ENCODE peak calls at places on chromosomes 16 and 17, in six cellular contexts. One of them, this sample, is unnamed.
A peak's percentile ranks its signal among the peaks of the same experiment; 100 is the strongest.

GRCh38 chr16:23948949-23949392 is 113.2 kb downstream of the PRKCB start:
- DNase-seq in lower leg skin: no peak
- DNase-seq in mammary epithelial cell: no peak
- DNase-seq in ascending aorta: no peak
- DNase-seq in GOT3: no peak
- DNase-seq in dorsolateral prefrontal cortex: no peak
- DNase-seq in this sample: no peak

GRCh38 chr16:84768061-84768797 is 51.6 kb upstream of the CRISPLD2 start:
- DNase-seq in GOT3: no peak
- DNase-seq in mammary epithelial cell: no peak
- DNase-seq in dorsolateral prefrontal cortex: no peak
- DNase-seq in lower leg skin: no peak
- DNase-seq in ascending aorta: no peak
- DNase-seq in this sample: no peak

GRCh38 chr17:82328141-82328993 is 5.2 kb downstream of the SECTM1 start:
- DNase-seq in ascending aorta: no peak
- DNase-seq in lower leg skin: no peak
- DNase-seq in mammary epithelial cell: no peak
- DNase-seq in dorsolateral prefrontal cortex: no peak
- DNase-seq in GOT3: no peak
- DNase-seq in this sample: no peak

GRCh38 chr17:32529604-32530003 is 42.8 kb downstream of the CDK5R1 start:
- DNase-seq in ascending aorta: no peak
- DNase-seq in dorsolateral prefrontal cortex: no peak
- DNase-seq in GOT3: no peak
- DNase-seq in lower leg skin: no peak
- DNase-seq in mammary epithelial cell: no peak
- DNase-seq in this sample: no peak

GRCh38 chr17:6350806-6351205 is 84.1 kb downstream of the AIPL1 start:
- DNase-seq in lower leg skin: no peak
- DNase-seq in ascending aorta: no peak
- DNase-seq in mammary epithelial cell: no peak
- DNase-seq in GOT3: no peak
- DNase-seq in dorsolateral prefrontal cortex: no peak
- DNase-seq in this sample: no peak

GRCh38 chr16:70270176-70270575 is 18.4 kb upstream of the EXOSC6 start:
- DNase-seq in mammary epithelial cell: no peak
- DNase-seq in GOT3: no peak
- DNase-seq in ascending aorta: no peak
- DNase-seq in lower leg skin: no peak
- DNase-seq in dorsolateral prefrontal cortex: no peak
- DNase-seq in this sample: no peak

GRCh38 chr16:14321542-14321941 is 250.4 kb downstream of the MRTFB start:
- DNase-seq in GOT3: no peak
- DNase-seq in lower leg skin: no peak
- DNase-seq in dorsolateral prefrontal cortex: no peak
- DNase-seq in mammary epithelial cell: peak; percentile 59
- DNase-seq in ascending aorta: no peak
- DNase-seq in this sample: no peak

GRCh38 chr17:4161560-4162221 is 18.7 kb downstream of the CYB5D2 start:
- DNase-seq in lower leg skin: peak; percentile 48
- DNase-seq in mammary epithelial cell: no peak
- DNase-seq in dorsolateral prefrontal cortex: no peak
- DNase-seq in ascending aorta: no peak
- DNase-seq in GOT3: no peak
- DNase-seq in this sample: no peak

GRCh38 chr16:35170610-35171009 is 1711.2 kb downstream of the TP53TG3F start:
- DNase-seq in GOT3: no peak
- DNase-seq in lower leg skin: no peak
- DNase-seq in ascending aorta: no peak
- DNase-seq in mammary epithelial cell: no peak
- DNase-seq in dorsolateral prefrontal cortex: no peak
- DNase-seq in this sample: no peak

GRCh38 chr17:17484451-17484899 is 7.7 kb downstream of the MED9 start:
- DNase-seq in ascending aorta: no peak
- DNase-seq in GOT3: no peak
- DNase-seq in lower leg skin: no peak
- DNase-seq in mammary epithelial cell: no peak
- DNase-seq in dorsolateral prefrontal cortex: no peak
- DNase-seq in this sample: no peak

GRCh38 chr16:85390511-85391174 is 222.5 kb upstream of the GSE1 start:
- DNase-seq in lower leg skin: peak; percentile 83
- DNase-seq in ascending aorta: peak; percentile 92
- DNase-seq in GOT3: peak; percentile 64
- DNase-seq in mammary epithelial cell: peak; percentile 89
- DNase-seq in dorsolateral prefrontal cortex: peak; percentile 53
- DNase-seq in this sample: peak; percentile 73

GRCh38 chr17:50177983-50178834 is 12.4 kb downstream of the SGCA start:
- DNase-seq in lower leg skin: no peak
- DNase-seq in GOT3: peak; percentile 87
- DNase-seq in dorsolateral prefrontal cortex: peak; percentile 44
- DNase-seq in mammary epithelial cell: peak; percentile 99
- DNase-seq in ascending aorta: peak; percentile 98
- DNase-seq in this sample: peak; percentile 43

GRCh38 chr17:65389426-65389825 is 172.0 kb downstream of the AXIN2 start:
- DNase-seq in lower leg skin: no peak
- DNase-seq in GOT3: no peak
- DNase-seq in ascending aorta: no peak
- DNase-seq in mammary epithelial cell: no peak
- DNase-seq in dorsolateral prefrontal cortex: no peak
- DNase-seq in this sample: no peak

GRCh38 chr16:49921791-49922456 is 66.0 kb upstream of the ZNF423 start:
- DNase-seq in lower leg skin: peak; percentile 30
- DNase-seq in GOT3: no peak
- DNase-seq in mammary epithelial cell: peak; percentile 9
- DNase-seq in dorsolateral prefrontal cortex: peak; percentile 73
- DNase-seq in ascending aorta: peak; percentile 67
- DNase-seq in this sample: peak; percentile 57

GRCh38 chr16:14497245-14498082 is 132.6 kb downstream of the PARN start:
- DNase-seq in ascending aorta: no peak
- DNase-seq in mammary epithelial cell: no peak
- DNase-seq in lower leg skin: no peak
- DNase-seq in dorsolateral prefrontal cortex: no peak
- DNase-seq in GOT3: no peak
- DNase-seq in this sample: no peak

GRCh38 chr17:28878158-28878910 is 19.2 kb downstream of the FLOT2 start:
- DNase-seq in ascending aorta: no peak
- DNase-seq in GOT3: no peak
- DNase-seq in dorsolateral prefrontal cortex: no peak
- DNase-seq in mammary epithelial cell: peak; percentile 78
- DNase-seq in lower leg skin: no peak
- DNase-seq in this sample: no peak

GRCh38 chr16:88773812-88774291 is 11.2 kb downstream of the PIEZO1 start:
- DNase-seq in GOT3: no peak
- DNase-seq in ascending aorta: no peak
- DNase-seq in lower leg skin: no peak
- DNase-seq in mammary epithelial cell: no peak
- DNase-seq in dorsolateral prefrontal cortex: no peak
- DNase-seq in this sample: no peak

GRCh38 chr16:75266738-75267630 is 15.6 kb upstream of the BCAR1 start:
- DNase-seq in GOT3: no peak
- DNase-seq in ascending aorta: no peak
- DNase-seq in lower leg skin: no peak
- DNase-seq in mammary epithelial cell: no peak
- DNase-seq in dorsolateral prefrontal cortex: no peak
- DNase-seq in this sample: no peak

GRCh38 chr17:69757794-69758430 is 317.1 kb upstream of the KCNJ16 start:
- DNase-seq in lower leg skin: peak; percentile 33
- DNase-seq in dorsolateral prefrontal cortex: no peak
- DNase-seq in ascending aorta: no peak
- DNase-seq in GOT3: no peak
- DNase-seq in mammary epithelial cell: peak; percentile 91
- DNase-seq in this sample: no peak

GRCh38 chr17:43092891-43093290 is 32.3 kb downstream of the BRCA1 start:
- DNase-seq in ascending aorta: no peak
- DNase-seq in dorsolateral prefrontal cortex: no peak
- DNase-seq in GOT3: no peak
- DNase-seq in mammary epithelial cell: no peak
- DNase-seq in lower leg skin: no peak
- DNase-seq in this sample: no peak

GRCh38 chr17:27878776-27879562 is 14.2 kb downstream of the LYRM9 start:
- DNase-seq in GOT3: no peak
- DNase-seq in ascending aorta: no peak
- DNase-seq in mammary epithelial cell: no peak
- DNase-seq in dorsolateral prefrontal cortex: no peak
- DNase-seq in lower leg skin: no peak
- DNase-seq in this sample: no peak

GRCh38 chr16:75074920-75075687 is 41.5 kb downstream of the LDHD start:
- DNase-seq in lower leg skin: peak; percentile 48
- DNase-seq in mammary epithelial cell: no peak
- DNase-seq in GOT3: no peak
- DNase-seq in dorsolateral prefrontal cortex: peak; percentile 44
- DNase-seq in ascending aorta: no peak
- DNase-seq in this sample: no peak

GRCh38 chr16:69880640-69881133 is 70.4 kb upstream of the CLEC18A start:
- DNase-seq in mammary epithelial cell: no peak
- DNase-seq in GOT3: no peak
- DNase-seq in lower leg skin: no peak
- DNase-seq in ascending aorta: no peak
- DNase-seq in dorsolateral prefrontal cortex: peak; percentile 30
- DNase-seq in this sample: no peak

GRCh38 chr16:74633686-74634085 is 26.8 kb upstream of the GLG1 start:
- DNase-seq in dorsolateral prefrontal cortex: no peak
- DNase-seq in GOT3: no peak
- DNase-seq in mammary epithelial cell: no peak
- DNase-seq in lower leg skin: no peak
- DNase-seq in ascending aorta: no peak
- DNase-seq in this sample: no peak

GRCh38 chr17:74924250-74924948 is at the start of gene OTOP2:
- DNase-seq in dorsolateral prefrontal cortex: no peak
- DNase-seq in ascending aorta: no peak
- DNase-seq in GOT3: no peak
- DNase-seq in lower leg skin: no peak
- DNase-seq in mammary epithelial cell: no peak
- DNase-seq in this sample: no peak

GRCh38 chr16:70679653-70680494 is 6.0 kb downstream of the MTSS2 start:
- DNase-seq in mammary epithelial cell: no peak
- DNase-seq in lower leg skin: no peak
- DNase-seq in GOT3: no peak
- DNase-seq in dorsolateral prefrontal cortex: no peak
- DNase-seq in ascending aorta: no peak
- DNase-seq in this sample: no peak

GRCh38 chr16:30927789-30928378 is 4.5 kb downstream of the FBXL19 start:
- DNase-seq in ascending aorta: no peak
- DNase-seq in GOT3: no peak
- DNase-seq in mammary epithelial cell: peak; percentile 56
- DNase-seq in dorsolateral prefrontal cortex: peak; percentile 91
- DNase-seq in lower leg skin: peak; percentile 68
- DNase-seq in this sample: no peak

GRCh38 chr17:61574542-61575351 is 16.3 kb downstream of the NACA2 start:
- DNase-seq in dorsolateral prefrontal cortex: peak; percentile 5
- DNase-seq in lower leg skin: no peak
- DNase-seq in ascending aorta: no peak
- DNase-seq in GOT3: no peak
- DNase-seq in mammary epithelial cell: peak; percentile 57
- DNase-seq in this sample: no peak

GRCh38 chr17:44916781-44917241 is 1.5 kb upstream of the GFAP start:
- DNase-seq in lower leg skin: no peak
- DNase-seq in GOT3: no peak
- DNase-seq in dorsolateral prefrontal cortex: peak; percentile 74
- DNase-seq in mammary epithelial cell: peak; percentile 37
- DNase-seq in ascending aorta: peak; percentile 87
- DNase-seq in this sample: no peak

GRCh38 chr17:17491546-17491988 is 4.6 kb downstream of the RASD1 start:
- DNase-seq in ascending aorta: no peak
- DNase-seq in GOT3: no peak
- DNase-seq in mammary epithelial cell: no peak
- DNase-seq in dorsolateral prefrontal cortex: no peak
- DNase-seq in lower leg skin: no peak
- DNase-seq in this sample: no peak

GRCh38 chr16:81088836-81089235 is 7.4 kb downstream of the GCSH start:
- DNase-seq in dorsolateral prefrontal cortex: no peak
- DNase-seq in mammary epithelial cell: no peak
- DNase-seq in ascending aorta: no peak
- DNase-seq in lower leg skin: no peak
- DNase-seq in GOT3: no peak
- DNase-seq in this sample: no peak

GRCh38 chr17:1197379-1197778 is 17.6 kb upstream of the ABR start:
- DNase-seq in mammary epithelial cell: no peak
- DNase-seq in lower leg skin: peak; percentile 86
- DNase-seq in ascending aorta: no peak
- DNase-seq in GOT3: no peak
- DNase-seq in dorsolateral prefrontal cortex: no peak
- DNase-seq in this sample: peak; percentile 76

This sample was measured in tibial nerve.